ENCODE peak calls at places on chromosomes 12 and 14, in nine cellular contexts. One of them, this sample, is unnamed.

GRCh38 chr14:22994762-22995275 is 12.5 kb upstream of the AJUBA start:
- DNase-seq in smooth muscle cell of the brain vasculature: no peak
- DNase-seq in stimulated activated effector memory CD8-positive, alpha-beta T cell treated with anti-CD3 and anti-CD28 coated beads, Interleukin-12 subunit alpha, Interleukin-12 subunit beta, amount 100 ng/mL, for 72 hours: no peak
- DNase-seq in HCT116: no peak
- DNase-seq in EL: peak; percentile 79
- DNase-seq in lower lobe of right lung: peak; percentile 61
- DNase-seq in AG10803: peak; percentile 58
- DNase-seq in kidney glomerular epithelial cell: peak; percentile 30
- DNase-seq in stimulated activated CD4-positive, alpha-beta T cell treated with anti-CD3 and anti-CD28 coated beads, Interleukin-2, amount 100 ng/mL, for 48 hours: no peak
- DNase-seq in this sample: no peak

GRCh38 chr12:104485651-104486341 is 29.0 kb downstream of the CHST11 start:
- DNase-seq in smooth muscle cell of the brain vasculature: no peak
- DNase-seq in stimulated activated effector memory CD8-positive, alpha-beta T cell treated with anti-CD3 and anti-CD28 coated beads, Interleukin-12 subunit alpha, Interleukin-12 subunit beta, amount 100 ng/mL, for 72 hours: no peak
- DNase-seq in HCT116: no peak
- DNase-seq in EL: no peak
- DNase-seq in lower lobe of right lung: no peak
- DNase-seq in AG10803: no peak
- DNase-seq in kidney glomerular epithelial cell: no peak
- DNase-seq in stimulated activated CD4-positive, alpha-beta T cell treated with anti-CD3 and anti-CD28 coated beads, Interleukin-2, amount 100 ng/mL, for 48 hours: no peak
- DNase-seq in this sample: no peak

GRCh38 chr14:32224731-32225377 is 21.8 kb upstream of the RNU6-8 start:
- DNase-seq in smooth muscle cell of the brain vasculature: peak; percentile 67
- DNase-seq in stimulated activated effector memory CD8-positive, alpha-beta T cell treated with anti-CD3 and anti-CD28 coated beads, Interleukin-12 subunit alpha, Interleukin-12 subunit beta, amount 100 ng/mL, for 72 hours: no peak
- DNase-seq in HCT116: no peak
- DNase-seq in EL: peak; percentile 73
- DNase-seq in lower lobe of right lung: peak; percentile 49
- DNase-seq in AG10803: peak; percentile 65
- DNase-seq in kidney glomerular epithelial cell: peak; percentile 33
- DNase-seq in stimulated activated CD4-positive, alpha-beta T cell treated with anti-CD3 and anti-CD28 coated beads, Interleukin-2, amount 100 ng/mL, for 48 hours: no peak
- DNase-seq in this sample: no peak

GRCh38 chr14:21860172-21860571 is 186.6 kb upstream of the OR4E1 start:
- DNase-seq in smooth muscle cell of the brain vasculature: no peak
- DNase-seq in stimulated activated effector memory CD8-positive, alpha-beta T cell treated with anti-CD3 and anti-CD28 coated beads, Interleukin-12 subunit alpha, Interleukin-12 subunit beta, amount 100 ng/mL, for 72 hours: peak; percentile 64
- DNase-seq in HCT116: peak; percentile 22
- DNase-seq in EL: peak; percentile 7
- DNase-seq in lower lobe of right lung: no peak
- DNase-seq in AG10803: no peak
- DNase-seq in kidney glomerular epithelial cell: no peak
- DNase-seq in stimulated activated CD4-positive, alpha-beta T cell treated with anti-CD3 and anti-CD28 coated beads, Interleukin-2, amount 100 ng/mL, for 48 hours: peak; percentile 29
- DNase-seq in this sample: no peak

GRCh38 chr14:89013698-89014569 is 189.5 kb downstream of the TTC8 start:
- DNase-seq in smooth muscle cell of the brain vasculature: no peak
- DNase-seq in stimulated activated effector memory CD8-positive, alpha-beta T cell treated with anti-CD3 and anti-CD28 coated beads, Interleukin-12 subunit alpha, Interleukin-12 subunit beta, amount 100 ng/mL, for 72 hours: no peak
- DNase-seq in HCT116: no peak
- DNase-seq in EL: no peak
- DNase-seq in lower lobe of right lung: no peak
- DNase-seq in AG10803: no peak
- DNase-seq in kidney glomerular epithelial cell: no peak
- DNase-seq in stimulated activated CD4-positive, alpha-beta T cell treated with anti-CD3 and anti-CD28 coated beads, Interleukin-2, amount 100 ng/mL, for 48 hours: no peak
- DNase-seq in this sample: no peak

GRCh38 chr14:77151245-77151644 is 9.7 kb upstream of the ZDHHC22 start:
- DNase-seq in smooth muscle cell of the brain vasculature: no peak
- DNase-seq in stimulated activated effector memory CD8-positive, alpha-beta T cell treated with anti-CD3 and anti-CD28 coated beads, Interleukin-12 subunit alpha, Interleukin-12 subunit beta, amount 100 ng/mL, for 72 hours: no peak
- DNase-seq in HCT116: no peak
- DNase-seq in EL: peak; percentile 18
- DNase-seq in lower lobe of right lung: no peak
- DNase-seq in AG10803: no peak
- DNase-seq in kidney glomerular epithelial cell: no peak
- DNase-seq in stimulated activated CD4-positive, alpha-beta T cell treated with anti-CD3 and anti-CD28 coated beads, Interleukin-2, amount 100 ng/mL, for 48 hours: no peak
- DNase-seq in this sample: no peak

GRCh38 chr14:93894992-93895391 is 32.2 kb upstream of the FAM181A start:
- DNase-seq in smooth muscle cell of the brain vasculature: no peak
- DNase-seq in stimulated activated effector memory CD8-positive, alpha-beta T cell treated with anti-CD3 and anti-CD28 coated beads, Interleukin-12 subunit alpha, Interleukin-12 subunit beta, amount 100 ng/mL, for 72 hours: no peak
- DNase-seq in HCT116: no peak
- DNase-seq in EL: no peak
- DNase-seq in lower lobe of right lung: no peak
- DNase-seq in AG10803: no peak
- DNase-seq in kidney glomerular epithelial cell: no peak
- DNase-seq in stimulated activated CD4-positive, alpha-beta T cell treated with anti-CD3 and anti-CD28 coated beads, Interleukin-2, amount 100 ng/mL, for 48 hours: no peak
- DNase-seq in this sample: no peak

GRCh38 chr12:3319723-3320492 is 171.1 kb upstream of the PRMT8 start:
- DNase-seq in smooth muscle cell of the brain vasculature: no peak
- DNase-seq in stimulated activated effector memory CD8-positive, alpha-beta T cell treated with anti-CD3 and anti-CD28 coated beads, Interleukin-12 subunit alpha, Interleukin-12 subunit beta, amount 100 ng/mL, for 72 hours: no peak
- DNase-seq in HCT116: no peak
- DNase-seq in EL: no peak
- DNase-seq in lower lobe of right lung: no peak
- DNase-seq in AG10803: no peak
- DNase-seq in kidney glomerular epithelial cell: no peak
- DNase-seq in stimulated activated CD4-positive, alpha-beta T cell treated with anti-CD3 and anti-CD28 coated beads, Interleukin-2, amount 100 ng/mL, for 48 hours: no peak
- DNase-seq in this sample: no peak

GRCh38 chr12:130743176-130743575 is 27.1 kb upstream of the RIMBP2 start:
- DNase-seq in smooth muscle cell of the brain vasculature: no peak
- DNase-seq in stimulated activated effector memory CD8-positive, alpha-beta T cell treated with anti-CD3 and anti-CD28 coated beads, Interleukin-12 subunit alpha, Interleukin-12 subunit beta, amount 100 ng/mL, for 72 hours: no peak
- DNase-seq in HCT116: no peak
- DNase-seq in EL: no peak
- DNase-seq in lower lobe of right lung: no peak
- DNase-seq in AG10803: no peak
- DNase-seq in kidney glomerular epithelial cell: no peak
- DNase-seq in stimulated activated CD4-positive, alpha-beta T cell treated with anti-CD3 and anti-CD28 coated beads, Interleukin-2, amount 100 ng/mL, for 48 hours: no peak
- DNase-seq in this sample: no peak

GRCh38 chr12:123099556-123100192 is 51.2 kb downstream of the PITPNM2 start:
- DNase-seq in smooth muscle cell of the brain vasculature: no peak
- DNase-seq in stimulated activated effector memory CD8-positive, alpha-beta T cell treated with anti-CD3 and anti-CD28 coated beads, Interleukin-12 subunit alpha, Interleukin-12 subunit beta, amount 100 ng/mL, for 72 hours: no peak
- DNase-seq in HCT116: no peak
- DNase-seq in EL: no peak
- DNase-seq in lower lobe of right lung: no peak
- DNase-seq in AG10803: no peak
- DNase-seq in kidney glomerular epithelial cell: no peak
- DNase-seq in stimulated activated CD4-positive, alpha-beta T cell treated with anti-CD3 and anti-CD28 coated beads, Interleukin-2, amount 100 ng/mL, for 48 hours: no peak
- DNase-seq in this sample: no peak

GRCh38 chr12:15706010-15706676 is 83.0 kb downstream of the EPS8 start:
- DNase-seq in smooth muscle cell of the brain vasculature: no peak
- DNase-seq in stimulated activated effector memory CD8-positive, alpha-beta T cell treated with anti-CD3 and anti-CD28 coated beads, Interleukin-12 subunit alpha, Interleukin-12 subunit beta, amount 100 ng/mL, for 72 hours: no peak
- DNase-seq in HCT116: no peak
- DNase-seq in EL: no peak
- DNase-seq in lower lobe of right lung: peak; percentile 39
- DNase-seq in AG10803: no peak
- DNase-seq in kidney glomerular epithelial cell: no peak
- DNase-seq in stimulated activated CD4-positive, alpha-beta T cell treated with anti-CD3 and anti-CD28 coated beads, Interleukin-2, amount 100 ng/mL, for 48 hours: no peak
- DNase-seq in this sample: no peak

GRCh38 chr14:62364161-62364560 is 601.9 kb downstream of the SNAPC1 start:
- DNase-seq in smooth muscle cell of the brain vasculature: no peak
- DNase-seq in stimulated activated effector memory CD8-positive, alpha-beta T cell treated with anti-CD3 and anti-CD28 coated beads, Interleukin-12 subunit alpha, Interleukin-12 subunit beta, amount 100 ng/mL, for 72 hours: no peak
- DNase-seq in HCT116: no peak
- DNase-seq in EL: no peak
- DNase-seq in lower lobe of right lung: no peak
- DNase-seq in AG10803: no peak
- DNase-seq in kidney glomerular epithelial cell: no peak
- DNase-seq in stimulated activated CD4-positive, alpha-beta T cell treated with anti-CD3 and anti-CD28 coated beads, Interleukin-2, amount 100 ng/mL, for 48 hours: no peak
- DNase-seq in this sample: no peak

GRCh38 chr14:69543341-69544249 is 31.1 kb downstream of the CCDC177 start:
- DNase-seq in smooth muscle cell of the brain vasculature: no peak
- DNase-seq in stimulated activated effector memory CD8-positive, alpha-beta T cell treated with anti-CD3 and anti-CD28 coated beads, Interleukin-12 subunit alpha, Interleukin-12 subunit beta, amount 100 ng/mL, for 72 hours: peak; percentile 70
- DNase-seq in HCT116: peak; percentile 48
- DNase-seq in EL: peak; percentile 90
- DNase-seq in lower lobe of right lung: peak; percentile 74
- DNase-seq in AG10803: peak; percentile 90
- DNase-seq in kidney glomerular epithelial cell: no peak
- DNase-seq in stimulated activated CD4-positive, alpha-beta T cell treated with anti-CD3 and anti-CD28 coated beads, Interleukin-2, amount 100 ng/mL, for 48 hours: peak; percentile 9
- DNase-seq in this sample: peak; percentile 13

GRCh38 chr14:67975429-67975828 is 155.8 kb downstream of the RAD51B start:
- DNase-seq in smooth muscle cell of the brain vasculature: no peak
- DNase-seq in stimulated activated effector memory CD8-positive, alpha-beta T cell treated with anti-CD3 and anti-CD28 coated beads, Interleukin-12 subunit alpha, Interleukin-12 subunit beta, amount 100 ng/mL, for 72 hours: no peak
- DNase-seq in HCT116: no peak
- DNase-seq in EL: no peak
- DNase-seq in lower lobe of right lung: no peak
- DNase-seq in AG10803: no peak
- DNase-seq in kidney glomerular epithelial cell: no peak
- DNase-seq in stimulated activated CD4-positive, alpha-beta T cell treated with anti-CD3 and anti-CD28 coated beads, Interleukin-2, amount 100 ng/mL, for 48 hours: no peak
- DNase-seq in this sample: no peak

GRCh38 chr14:57171903-57172302 is 96.8 kb downstream of the EXOC5 start:
- DNase-seq in smooth muscle cell of the brain vasculature: no peak
- DNase-seq in stimulated activated effector memory CD8-positive, alpha-beta T cell treated with anti-CD3 and anti-CD28 coated beads, Interleukin-12 subunit alpha, Interleukin-12 subunit beta, amount 100 ng/mL, for 72 hours: no peak
- DNase-seq in HCT116: no peak
- DNase-seq in EL: no peak
- DNase-seq in lower lobe of right lung: no peak
- DNase-seq in AG10803: no peak
- DNase-seq in kidney glomerular epithelial cell: no peak
- DNase-seq in stimulated activated CD4-positive, alpha-beta T cell treated with anti-CD3 and anti-CD28 coated beads, Interleukin-2, amount 100 ng/mL, for 48 hours: no peak
- DNase-seq in this sample: no peak

GRCh38 chr12:7959278-7960063 is 23.5 kb upstream of the SLC2A3 start:
- DNase-seq in smooth muscle cell of the brain vasculature: no peak
- DNase-seq in stimulated activated effector memory CD8-positive, alpha-beta T cell treated with anti-CD3 and anti-CD28 coated beads, Interleukin-12 subunit alpha, Interleukin-12 subunit beta, amount 100 ng/mL, for 72 hours: peak; percentile 72
- DNase-seq in HCT116: no peak
- DNase-seq in EL: no peak
- DNase-seq in lower lobe of right lung: no peak
- DNase-seq in AG10803: no peak
- DNase-seq in kidney glomerular epithelial cell: no peak
- DNase-seq in stimulated activated CD4-positive, alpha-beta T cell treated with anti-CD3 and anti-CD28 coated beads, Interleukin-2, amount 100 ng/mL, for 48 hours: peak; percentile 33
- DNase-seq in this sample: no peak

GRCh38 chr14:70901218-70901772 is 6.0 kb upstream of the PCNX1 start:
- DNase-seq in smooth muscle cell of the brain vasculature: no peak
- DNase-seq in stimulated activated effector memory CD8-positive, alpha-beta T cell treated with anti-CD3 and anti-CD28 coated beads, Interleukin-12 subunit alpha, Interleukin-12 subunit beta, amount 100 ng/mL, for 72 hours: no peak
- DNase-seq in HCT116: no peak
- DNase-seq in EL: peak; percentile 76
- DNase-seq in lower lobe of right lung: no peak
- DNase-seq in AG10803: peak; percentile 79
- DNase-seq in kidney glomerular epithelial cell: peak; percentile 59
- DNase-seq in stimulated activated CD4-positive, alpha-beta T cell treated with anti-CD3 and anti-CD28 coated beads, Interleukin-2, amount 100 ng/mL, for 48 hours: no peak
- DNase-seq in this sample: no peak

GRCh38 chr12:6361834-6362233 is 13.5 kb downstream of the SCNN1A start:
- DNase-seq in smooth muscle cell of the brain vasculature: no peak
- DNase-seq in stimulated activated effector memory CD8-positive, alpha-beta T cell treated with anti-CD3 and anti-CD28 coated beads, Interleukin-12 subunit alpha, Interleukin-12 subunit beta, amount 100 ng/mL, for 72 hours: no peak
- DNase-seq in HCT116: no peak
- DNase-seq in EL: peak; percentile 16
- DNase-seq in lower lobe of right lung: peak; percentile 76
- DNase-seq in AG10803: no peak
- DNase-seq in kidney glomerular epithelial cell: peak; percentile 72
- DNase-seq in stimulated activated CD4-positive, alpha-beta T cell treated with anti-CD3 and anti-CD28 coated beads, Interleukin-2, amount 100 ng/mL, for 48 hours: no peak
- DNase-seq in this sample: no peak

GRCh38 chr14:75273272-75274044 is 5.2 kb upstream of the FOS start:
- DNase-seq in smooth muscle cell of the brain vasculature: no peak
- DNase-seq in stimulated activated effector memory CD8-positive, alpha-beta T cell treated with anti-CD3 and anti-CD28 coated beads, Interleukin-12 subunit alpha, Interleukin-12 subunit beta, amount 100 ng/mL, for 72 hours: no peak
- DNase-seq in HCT116: no peak
- DNase-seq in EL: peak; percentile 48
- DNase-seq in lower lobe of right lung: no peak
- DNase-seq in AG10803: peak; percentile 91
- DNase-seq in kidney glomerular epithelial cell: no peak
- DNase-seq in stimulated activated CD4-positive, alpha-beta T cell treated with anti-CD3 and anti-CD28 coated beads, Interleukin-2, amount 100 ng/mL, for 48 hours: no peak
- DNase-seq in this sample: no peak

GRCh38 chr12:58509116-58509885 is 411.0 kb downstream of the LRIG3 start:
- DNase-seq in smooth muscle cell of the brain vasculature: no peak
- DNase-seq in stimulated activated effector memory CD8-positive, alpha-beta T cell treated with anti-CD3 and anti-CD28 coated beads, Interleukin-12 subunit alpha, Interleukin-12 subunit beta, amount 100 ng/mL, for 72 hours: no peak
- DNase-seq in HCT116: no peak
- DNase-seq in EL: peak; percentile 69
- DNase-seq in lower lobe of right lung: no peak
- DNase-seq in AG10803: peak; percentile 18
- DNase-seq in kidney glomerular epithelial cell: no peak
- DNase-seq in stimulated activated CD4-positive, alpha-beta T cell treated with anti-CD3 and anti-CD28 coated beads, Interleukin-2, amount 100 ng/mL, for 48 hours: no peak
- DNase-seq in this sample: no peak

GRCh38 chr12:71626098-71626497 is 37.5 kb downstream of the ZFC3H1 start:
- DNase-seq in smooth muscle cell of the brain vasculature: no peak
- DNase-seq in stimulated activated effector memory CD8-positive, alpha-beta T cell treated with anti-CD3 and anti-CD28 coated beads, Interleukin-12 subunit alpha, Interleukin-12 subunit beta, amount 100 ng/mL, for 72 hours: no peak
- DNase-seq in HCT116: no peak
- DNase-seq in EL: no peak
- DNase-seq in lower lobe of right lung: no peak
- DNase-seq in AG10803: no peak
- DNase-seq in kidney glomerular epithelial cell: no peak
- DNase-seq in stimulated activated CD4-positive, alpha-beta T cell treated with anti-CD3 and anti-CD28 coated beads, Interleukin-2, amount 100 ng/mL, for 48 hours: no peak
- DNase-seq in this sample: no peak

GRCh38 chr12:95608252-95609033 is 57.2 kb upstream of the USP44 start:
- DNase-seq in smooth muscle cell of the brain vasculature: no peak
- DNase-seq in stimulated activated effector memory CD8-positive, alpha-beta T cell treated with anti-CD3 and anti-CD28 coated beads, Interleukin-12 subunit alpha, Interleukin-12 subunit beta, amount 100 ng/mL, for 72 hours: no peak
- DNase-seq in HCT116: no peak
- DNase-seq in EL: peak; percentile 67
- DNase-seq in lower lobe of right lung: peak; percentile 82
- DNase-seq in AG10803: peak; percentile 89
- DNase-seq in kidney glomerular epithelial cell: peak; percentile 17
- DNase-seq in stimulated activated CD4-positive, alpha-beta T cell treated with anti-CD3 and anti-CD28 coated beads, Interleukin-2, amount 100 ng/mL, for 48 hours: no peak
- DNase-seq in this sample: peak; percentile 72

GRCh38 chr12:22938323-22938722 is 313.4 kb downstream of the ETNK1 start:
- DNase-seq in smooth muscle cell of the brain vasculature: no peak
- DNase-seq in stimulated activated effector memory CD8-positive, alpha-beta T cell treated with anti-CD3 and anti-CD28 coated beads, Interleukin-12 subunit alpha, Interleukin-12 subunit beta, amount 100 ng/mL, for 72 hours: no peak
- DNase-seq in HCT116: no peak
- DNase-seq in EL: no peak
- DNase-seq in lower lobe of right lung: no peak
- DNase-seq in AG10803: no peak
- DNase-seq in kidney glomerular epithelial cell: no peak
- DNase-seq in stimulated activated CD4-positive, alpha-beta T cell treated with anti-CD3 and anti-CD28 coated beads, Interleukin-2, amount 100 ng/mL, for 48 hours: no peak
- DNase-seq in this sample: no peak

GRCh38 chr14:101624579-101624978 is 63.3 kb downstream of the DIO3 start:
- DNase-seq in smooth muscle cell of the brain vasculature: no peak
- DNase-seq in stimulated activated effector memory CD8-positive, alpha-beta T cell treated with anti-CD3 and anti-CD28 coated beads, Interleukin-12 subunit alpha, Interleukin-12 subunit beta, amount 100 ng/mL, for 72 hours: no peak
- DNase-seq in HCT116: no peak
- DNase-seq in EL: no peak
- DNase-seq in lower lobe of right lung: no peak
- DNase-seq in AG10803: no peak
- DNase-seq in kidney glomerular epithelial cell: no peak
- DNase-seq in stimulated activated CD4-positive, alpha-beta T cell treated with anti-CD3 and anti-CD28 coated beads, Interleukin-2, amount 100 ng/mL, for 48 hours: no peak
- DNase-seq in this sample: no peak

GRCh38 chr12:9349888-9350885 is 142.0 kb upstream of the PZP start:
- DNase-seq in smooth muscle cell of the brain vasculature: no peak
- DNase-seq in stimulated activated effector memory CD8-positive, alpha-beta T cell treated with anti-CD3 and anti-CD28 coated beads, Interleukin-12 subunit alpha, Interleukin-12 subunit beta, amount 100 ng/mL, for 72 hours: no peak
- DNase-seq in HCT116: no peak
- DNase-seq in EL: peak; percentile 21
- DNase-seq in lower lobe of right lung: no peak
- DNase-seq in AG10803: no peak
- DNase-seq in kidney glomerular epithelial cell: no peak
- DNase-seq in stimulated activated CD4-positive, alpha-beta T cell treated with anti-CD3 and anti-CD28 coated beads, Interleukin-2, amount 100 ng/mL, for 48 hours: no peak
- DNase-seq in this sample: no peak

GRCh38 chr12:57754411-57755193 is at the start of gene MARCHF9:
- DNase-seq in smooth muscle cell of the brain vasculature: no peak
- DNase-seq in stimulated activated effector memory CD8-positive, alpha-beta T cell treated with anti-CD3 and anti-CD28 coated beads, Interleukin-12 subunit alpha, Interleukin-12 subunit beta, amount 100 ng/mL, for 72 hours: peak; percentile 87
- DNase-seq in HCT116: no peak
- DNase-seq in EL: peak; percentile 43
- DNase-seq in lower lobe of right lung: peak; percentile 86
- DNase-seq in AG10803: no peak
- DNase-seq in kidney glomerular epithelial cell: peak; percentile 54
- DNase-seq in stimulated activated CD4-positive, alpha-beta T cell treated with anti-CD3 and anti-CD28 coated beads, Interleukin-2, amount 100 ng/mL, for 48 hours: peak; percentile 76
- DNase-seq in this sample: no peak

GRCh38 chr14:80212025-80212402 is 710 bp upstream of the DIO2 start:
- DNase-seq in smooth muscle cell of the brain vasculature: no peak
- DNase-seq in stimulated activated effector memory CD8-positive, alpha-beta T cell treated with anti-CD3 and anti-CD28 coated beads, Interleukin-12 subunit alpha, Interleukin-12 subunit beta, amount 100 ng/mL, for 72 hours: no peak
- DNase-seq in HCT116: no peak
- DNase-seq in EL: peak; percentile 80
- DNase-seq in lower lobe of right lung: no peak
- DNase-seq in AG10803: peak; percentile 60
- DNase-seq in kidney glomerular epithelial cell: no peak
- DNase-seq in stimulated activated CD4-positive, alpha-beta T cell treated with anti-CD3 and anti-CD28 coated beads, Interleukin-2, amount 100 ng/mL, for 48 hours: no peak
- DNase-seq in this sample: no peak

GRCh38 chr14:68089146-68089715 is 269.7 kb downstream of the RAD51B start:
- DNase-seq in smooth muscle cell of the brain vasculature: peak; percentile 21
- DNase-seq in stimulated activated effector memory CD8-positive, alpha-beta T cell treated with anti-CD3 and anti-CD28 coated beads, Interleukin-12 subunit alpha, Interleukin-12 subunit beta, amount 100 ng/mL, for 72 hours: no peak
- DNase-seq in HCT116: peak; percentile 86
- DNase-seq in EL: no peak
- DNase-seq in lower lobe of right lung: no peak
- DNase-seq in AG10803: no peak
- DNase-seq in kidney glomerular epithelial cell: peak; percentile 66
- DNase-seq in stimulated activated CD4-positive, alpha-beta T cell treated with anti-CD3 and anti-CD28 coated beads, Interleukin-2, amount 100 ng/mL, for 48 hours: no peak
- DNase-seq in this sample: peak; percentile 42